ENCODE peak calls at places on chromosomes 4 and X, in five cellular contexts. J is GM12891, V is transverse colon, M is upper lobe of left lung, W is stomach. I is an unnamed sample.

GRCh38 chr4:152073738-152074137 is 312.9 kb upstream of the GATB start:
- DNase-seq in M (peak), V (no peak), J (no peak), W (no peak), I (no peak)

GRCh38 chr4:4560136-4560535 is 18.3 kb upstream of the STX18 start:
- DNase-seq in V (no peak), J (no peak), M (no peak), W (no peak), I (no peak)

GRCh38 chrX:149365061-149365460 is 140.0 kb downstream of the IDS start:
- DNase-seq in V (no peak), W (no peak), M (no peak), J (no peak), I (no peak)

GRCh38 chr4:169305651-169306050 is 34.9 kb upstream of the SH3RF1 start:
- DNase-seq in V (no peak), J (no peak), W (no peak), M (no peak), I (no peak)

GRCh38 chrX:24190500-24191156 is 41.1 kb downstream of the ZFX start:
- DNase-seq in M (no peak), J (no peak), W (no peak), V (no peak), I (no peak)

GRCh38 chrX:72347366-72347765 is 41.7 kb upstream of the CITED1 start:
- DNase-seq in M (no peak), J (no peak), W (no peak), V (no peak), I (no peak)

GRCh38 chrX:97597954-97598353 is 714.2 kb downstream of the RPA4 start:
- DNase-seq in J (no peak), W (no peak), M (no peak), V (no peak), I (no peak)

GRCh38 chr4:164095313-164096110 is 601.0 kb downstream of the TMA16 start:
- DNase-seq in M (no peak), J (no peak), W (no peak), V (no peak), I (no peak)

GRCh38 chrX:154051210-154051810 is 31.6 kb upstream of the IRAK1 start:
- DNase-seq in M (peak), W (peak), V (peak), J (no peak), I (peak)

GRCh38 chr4:59553063-59553738 is 1646.9 kb upstream of the ADGRL3 start:
- DNase-seq in M (no peak), W (no peak), J (no peak), V (no peak), I (no peak)

GRCh38 chr4:153348006-153348405 is 3.5 kb downstream of the MND1 start:
- DNase-seq in M (no peak), J (no peak), W (no peak), V (no peak), I (no peak)

GRCh38 chrX:135535077-135535630 is 14.7 kb downstream of the INTS6L start:
- DNase-seq in J (no peak), W (no peak), V (no peak), M (no peak), I (no peak)

GRCh38 chr4:86957214-86957613 is 22.4 kb downstream of the AFF1 start:
- DNase-seq in W (no peak), V (no peak), M (no peak), J (no peak), I (no peak)

GRCh38 chr4:141786921-141787320 is 150.5 kb downstream of the IL15 start:
- DNase-seq in J (no peak), W (no peak), M (no peak), V (no peak), I (no peak)

GRCh38 chr4:137738377-137738990 is 206.2 kb upstream of the PCDH18 start:
- DNase-seq in J (no peak), W (no peak), V (no peak), M (no peak), I (no peak)

GRCh38 chr4:48742412-48742811 is 37.7 kb downstream of the FRYL start:
- DNase-seq in M (no peak), W (no peak), J (no peak), V (no peak), I (no peak)

GRCh38 chrX:149628280-149628679 is 3.3 kb downstream of the TMEM185A start:
- DNase-seq in W (no peak), J (no peak), V (no peak), M (no peak), I (no peak)

GRCh38 chr4:34181311-34181808 is 2063.0 kb downstream of the ARAP2 start:
- DNase-seq in J (no peak), M (no peak), V (no peak), W (no peak), I (no peak)

GRCh38 chr4:182711211-182711610 is 206.0 kb downstream of the DCTD start:
- DNase-seq in M (no peak), J (no peak), V (no peak), W (no peak), I (no peak)

GRCh38 chr4:30264465-30264864 is 455.7 kb upstream of the PCDH7 start:
- DNase-seq in V (no peak), M (no peak), J (no peak), W (no peak), I (no peak)

GRCh38 chr4:82515705-82516104 is 46.1 kb downstream of the TMEM150C start:
- DNase-seq in V (no peak), M (no peak), W (peak), J (no peak), I (no peak)

GRCh38 chrX:45699158-45699557 is 498.5 kb upstream of the DIPK2B start:
- DNase-seq in V (no peak), W (no peak), M (no peak), J (no peak), I (no peak)

GRCh38 chr4:57501715-57502114 is 391.5 kb upstream of the IGFBP7 start:
- DNase-seq in J (no peak), W (no peak), V (no peak), M (no peak), I (no peak)

GRCh38 chr4:2927016-2927695 is 36.0 kb downstream of the NOP14 start:
- DNase-seq in M (no peak), V (no peak), J (no peak), W (peak), I (no peak)

GRCh38 chr4:104815593-104816156 is 321.0 kb upstream of the CXXC4 start:
- DNase-seq in J (no peak), V (no peak), M (no peak), W (no peak), I (no peak)

GRCh38 chr4:108035691-108036090 is 46.0 kb downstream of the HADH start:
- DNase-seq in J (no peak), V (peak), W (no peak), M (no peak), I (no peak)

GRCh38 chrX:20060961-20061868 is 55.5 kb downstream of the MAP7D2 start:
- DNase-seq in W (no peak), J (no peak), V (peak), M (no peak), I (no peak)

GRCh38 chr4:113869743-113870375 is 108.3 kb upstream of the CAMK2D start:
- DNase-seq in M (no peak), J (no peak), W (peak), V (no peak), I (no peak)

GRCh38 chrX:18119856-18120255 is 100.8 kb downstream of the BEND2 start:
- DNase-seq in J (no peak), M (no peak), W (no peak), V (no peak), I (no peak)

GRCh38 chrX:3788494-3789233 is 75.2 kb upstream of the PRKX start:
- DNase-seq in W (no peak), M (no peak), J (no peak), V (no peak), I (no peak)

GRCh38 chr4:15587649-15588048 is 67.5 kb downstream of the FBXL5 start:
- DNase-seq in V (no peak), W (no peak), M (no peak), J (no peak), I (no peak)

GRCh38 chrX:15366507-15367352 is 17.5 kb downstream of the VEGFD start:
- DNase-seq in V (no peak), J (no peak), W (no peak), M (no peak), I (no peak)

GRCh38 chr4:138110815-138111214 is 131.3 kb downstream of the SLC7A11 start:
- DNase-seq in V (no peak), J (no peak), W (no peak), M (no peak), I (no peak)

GRCh38 chrX:65985922-65986588 is 53.8 kb downstream of the VSIG4 start:
- DNase-seq in V (peak), J (no peak), W (no peak), M (peak), I (no peak)

GRCh38 chr4:110042540-110043517 is 130.1 kb downstream of the EGF start:
- DNase-seq in W (no peak), J (no peak), V (no peak), M (no peak), I (no peak)

GRCh38 chrX:7159132-7159861 is 11.3 kb upstream of the PUDP start:
- DNase-seq in W (peak), J (no peak), M (peak), V (peak), I (no peak)

GRCh38 chrX:7168366-7168765 is 20.4 kb upstream of the PUDP start:
- DNase-seq in V (no peak), J (no peak), W (no peak), M (no peak), I (no peak)

GRCh38 chrX:7169627-7170026 is 21.7 kb upstream of the PUDP start:
- DNase-seq in V (no peak), J (no peak), W (peak), M (no peak), I (no peak)

GRCh38 chrX:7163146-7163677 is 15.3 kb upstream of the PUDP start:
- DNase-seq in V (no peak), M (no peak), W (no peak), J (no peak), I (no peak)

GRCh38 chrX:7164174-7164573 is 16.2 kb upstream of the PUDP start:
- DNase-seq in M (no peak), J (no peak), V (no peak), W (no peak), I (no peak)
- TF ChIP-seq POLR2A in M (no peak), J (no peak), V (no peak), W (no peak), I (no peak)

DNA sequence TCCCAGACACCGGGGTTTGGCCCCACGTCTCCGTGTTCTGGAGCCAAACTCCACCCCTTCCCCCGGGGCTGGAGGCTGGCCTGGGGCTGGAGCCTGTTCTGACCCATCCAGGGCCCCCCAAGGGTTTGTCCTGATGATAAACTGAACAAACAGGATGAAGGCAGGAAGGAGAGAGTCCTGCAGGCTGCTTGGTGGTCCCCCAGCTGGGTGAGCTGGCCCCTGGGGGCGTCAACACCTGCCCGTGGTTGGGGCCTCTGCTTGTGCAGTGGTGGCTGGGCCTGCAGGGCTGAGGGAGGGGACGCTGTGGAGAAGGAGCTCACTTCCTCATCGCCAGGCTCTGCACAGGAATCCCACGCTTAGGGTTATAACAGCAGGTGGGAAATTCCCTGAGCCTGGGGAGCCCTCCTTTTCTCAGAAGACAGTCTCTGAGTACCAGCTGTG is 2.3 kb downstream of the SH3TC1 start:
- DNase-seq in V (peak), J (peak), M (no peak), W (no peak), I (peak)
- TF ChIP-seq POLR2AphosphoS5 in V (no peak), J (no peak), M (no peak), W (no peak), I (no peak)

DNA sequence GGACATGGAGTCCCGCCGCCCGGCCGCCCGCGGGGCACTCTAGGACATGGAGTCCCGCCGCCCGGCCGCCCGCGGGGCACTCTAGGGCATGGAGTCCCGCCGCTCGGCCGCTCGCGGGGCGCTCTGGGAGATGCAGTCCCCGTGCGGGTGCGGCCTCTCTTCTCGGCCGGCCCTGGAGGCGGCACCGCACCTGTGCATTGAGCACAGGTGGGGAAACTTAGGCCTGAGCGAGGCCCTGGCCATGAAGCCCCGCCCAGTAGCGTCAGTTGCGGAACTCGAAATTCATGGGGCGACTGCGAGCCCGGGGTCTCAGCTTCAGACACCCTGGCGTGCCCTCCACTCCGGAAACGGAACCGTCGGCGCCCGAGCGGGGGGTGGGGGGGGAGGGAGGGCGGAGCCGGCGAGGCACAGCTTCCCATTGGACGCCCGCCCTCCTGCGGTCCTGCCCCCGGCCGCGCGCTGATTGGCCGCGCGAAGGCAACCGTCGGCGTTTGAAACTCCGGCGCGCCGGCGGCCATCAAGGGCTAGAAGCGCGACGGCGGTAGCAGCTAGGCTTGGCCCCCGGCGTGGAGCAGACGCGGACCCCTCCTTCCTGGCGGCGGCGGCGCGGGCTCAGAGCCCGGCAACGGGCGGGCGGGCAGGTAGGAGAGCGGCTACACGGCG is at the start of the genes TACC3 and TMEM129:
- DNase-seq in J (peak), M (peak), V (peak), W (peak), I (peak)
- TF ChIP-seq POLR2A in J (no peak), M (peak), V (peak), W (no peak), I (peak)

GRCh38 chrX:39808471-39808917 is 289.3 kb downstream of the BCOR start:
- DNase-seq in M (no peak), V (no peak), W (no peak), J (no peak), I (no peak)
- TF ChIP-seq POLR2AphosphoS5 in M (no peak), V (no peak), W (no peak), J (no peak), I (no peak)

GRCh38 chr4:172649143-172649542 is 519.5 kb upstream of the GALNT7 start:
- DNase-seq in M (no peak), W (no peak), J (no peak), V (no peak), I (no peak)

GRCh38 chr4:172652369-172652768 is 516.2 kb upstream of the GALNT7 start:
- DNase-seq in W (no peak), V (no peak), M (no peak), J (no peak), I (no peak)

GRCh38 chr4:172650758-172651495 is 517.7 kb upstream of the GALNT7 start:
- DNase-seq in W (no peak), J (no peak), V (no peak), M (no peak), I (no peak)

GRCh38 chr4:172648471-172648870 is 520.1 kb upstream of the GALNT7 start:
- DNase-seq in M (no peak), V (no peak), W (no peak), J (no peak), I (no peak)
- TF ChIP-seq POLR2A in M (no peak), V (no peak), W (no peak), J (no peak), I (no peak)

GRCh38 chr4:158891256-158891655 is 122.4 kb downstream of the FNIP2 start:
- DNase-seq in M (no peak), W (no peak), J (no peak), V (no peak), I (no peak)
- TF ChIP-seq POLR2AphosphoS5 in M (no peak), W (no peak), J (no peak), V (no peak), I (no peak)